ENCODE peak calls at places on chromosomes 1 and 21, in nine cellular contexts. U is amniotic stem cell; R is HTR-8/SVneo; T is MCF 10A; H is SK-MEL-5; J is brain microvascular endothelial cell; E is stimulated activated CD8-positive, alpha-beta memory T cell treated with anti-CD3 and anti-CD28 coated beads, Interleukin-15, amount 100 ng/mL, for 48 hours; Q is left colon; P is activated T-cell treated with anti-CD3 and anti-CD28 coated beads for 24 hours. V is an unnamed sample.
A peak's percentile ranks its signal among the peaks of the same experiment; 100 is the strongest.

GRCh38 chr21:35254006-35254751 is 205.1 kb upstream of the RUNX1 start:
- DNase-seq in U (no peak), R (no peak), T (peak; percentile 61), H (no peak), J (peak; percentile 80), E (no peak), Q (peak; percentile 56), P (no peak), V (peak; percentile 47)

GRCh38 chr1:102083186-102083585 is 86.5 kb upstream of the OLFM3 start:
- DNase-seq in U (no peak), R (no peak), T (no peak), H (no peak), J (no peak), E (no peak), Q (no peak), P (no peak), V (no peak)

GRCh38 chr1:11797525-11798216 is 8.1 kb downstream of the MTHFR start:
- DNase-seq in U (no peak), R (no peak), T (no peak), H (no peak), J (peak; percentile 40), E (no peak), Q (no peak), P (no peak), V (no peak)

GRCh38 chr21:28294046-28294445 is 698.6 kb downstream of the LTN1 start:
- DNase-seq in U (peak; percentile 19), R (peak; percentile 5), T (no peak), H (no peak), J (no peak), E (no peak), Q (no peak), P (no peak), V (no peak)

GRCh38 chr1:20376171-20376570 is 85.5 kb downstream of the VWA5B1 start:
- DNase-seq in U (no peak), R (no peak), T (no peak), H (no peak), J (no peak), E (no peak), Q (no peak), P (no peak), V (no peak)

GRCh38 chr1:16376971-16377370 is 9.9 kb downstream of the SZRD1 start:
- DNase-seq in U (no peak), R (no peak), T (no peak), H (no peak), J (no peak), E (no peak), Q (no peak), P (no peak), V (no peak)

GRCh38 chr1:15322648-15323350 is 75.8 kb downstream of the FHAD1 start:
- DNase-seq in U (no peak), R (no peak), T (peak; percentile 44), H (peak; percentile 54), J (no peak), E (no peak), Q (peak; percentile 85), P (no peak), V (no peak)

GRCh38 chr1:234599617-234600417 is 10.2 kb downstream of the IRF2BP2 start:
- DNase-seq in U (peak; percentile 55), R (no peak), T (peak; percentile 93), H (peak; percentile 84), J (peak; percentile 81), E (peak; percentile 70), Q (peak; percentile 88), P (peak; percentile 65), V (peak; percentile 96)

GRCh38 chr21:42350899-42351543 is at the start of gene TFF2:
- DNase-seq in U (no peak), R (no peak), T (no peak), H (no peak), J (no peak), E (no peak), Q (peak; percentile 23), P (no peak), V (no peak)

GRCh38 chr1:153777648-153778047 is 2.4 kb downstream of the SLC27A3 start:
- DNase-seq in U (no peak), R (no peak), T (peak; percentile 80), H (no peak), J (no peak), E (no peak), Q (no peak), P (no peak), V (no peak)

GRCh38 chr21:46115441-46116188 is 17.7 kb downstream of the COL6A2 start:
- DNase-seq in U (no peak), R (no peak), T (no peak), H (no peak), J (no peak), E (no peak), Q (peak; percentile 10), P (no peak), V (peak; percentile 74)

V was measured in lower leg skin.